ENCODE peak calls at places on chromosomes 4 and X, in nine cellular contexts. A is mesenchymal stem cell, Z is keratinocyte, C is neuronal stem cell, O is colonic mucosa, J is fibroblast of lung, H is GM23248, R is SK-N-MC, D is PC-3. P is an unnamed sample. For H3K36me3, the result is how much of the 10 kb centered on the place peaks cover.

GRCh38 chrX:139086243-139086642 is 374.7 kb upstream of the FGF13 start:
- DNase-seq in C (no peak), D (no peak), H (peak), J (peak), A (no peak), R (no peak), Z (no peak), O (no peak), P (no peak)

GRCh38 chr4:10074767-10075105 is 41.9 kb downstream of the WDR1 start:
- DNase-seq in D (peak), R (no peak), O (no peak), C (no peak), J (peak), H (peak), Z (no peak), A (peak), P (peak)

GRCh38 chrX:20680998-20681397 is 414.3 kb upstream of the RPS6KA3 start:
- DNase-seq in A (no peak), Z (no peak), R (no peak), D (peak), C (no peak), J (no peak), H (peak), O (no peak), P (peak)

GRCh38 chrX:46961097-46961496 is 48.9 kb downstream of the JADE3 start:
- DNase-seq in C (no peak), D (no peak), Z (no peak), O (no peak), J (no peak), R (no peak), A (no peak), H (no peak), P (no peak)

GRCh38 chr4:25908491-25908901 is 5.5 kb upstream of the SMIM20 start:
- DNase-seq in C (no peak), J (peak), O (no peak), D (peak), H (peak), R (no peak), Z (peak), A (peak), P (peak)

GRCh38 chr4:72295966-72296557 is 264.3 kb downstream of the NPFFR2 start:
- DNase-seq in J (peak), C (peak), D (peak), H (peak), R (peak), O (no peak), A (peak), Z (no peak), P (peak)

GRCh38 chrX:14344172-14344940 is 185.0 kb upstream of the GLRA2 start:
- DNase-seq in H (no peak), J (no peak), A (no peak), C (no peak), D (no peak), Z (no peak), R (no peak), O (no peak), P (no peak)

GRCh38 chrX:113399501-113400192 is 559.0 kb upstream of the AMOT start:
- DNase-seq in A (peak), R (no peak), O (no peak), Z (no peak), C (no peak), J (no peak), D (peak), H (peak), P (peak)

GRCh38 chr4:55475394-55476243 is 71.1 kb downstream of the CLOCK start:
- DNase-seq in Z (no peak), O (no peak), D (peak), C (no peak), H (peak), R (no peak), A (peak), J (peak), P (peak)

GRCh38 chrX:103607385-103608304 is at the start of gene TCEAL3:
- DNase-seq in R (no peak), A (peak), C (peak), H (peak), J (peak), O (peak), D (peak), Z (no peak), P (peak)

GRCh38 chr4:57658673-57659072 is 548.5 kb upstream of the IGFBP7 start:
- DNase-seq in O (no peak), D (no peak), Z (no peak), A (no peak), C (no peak), H (no peak), J (no peak), R (no peak), P (no peak)

GRCh38 chr4:81826817-81827424 is 355.2 kb upstream of the RASGEF1B start:
- DNase-seq in D (no peak), A (no peak), Z (no peak), H (no peak), C (no peak), O (no peak), R (no peak), J (no peak), P (no peak)

GRCh38 chr4:128850252-128850651 is 40.8 kb downstream of the JADE1 start:
- DNase-seq in C (no peak), J (no peak), H (no peak), O (no peak), Z (no peak), R (no peak), A (no peak), D (no peak), P (no peak)
- H3K36me3 ChIP-seq in C (half or more), J (under half), H (half or more), O (under half), Z (under half), R (half or more), A (half or more), D (under half), P (half or more)

DNA sequence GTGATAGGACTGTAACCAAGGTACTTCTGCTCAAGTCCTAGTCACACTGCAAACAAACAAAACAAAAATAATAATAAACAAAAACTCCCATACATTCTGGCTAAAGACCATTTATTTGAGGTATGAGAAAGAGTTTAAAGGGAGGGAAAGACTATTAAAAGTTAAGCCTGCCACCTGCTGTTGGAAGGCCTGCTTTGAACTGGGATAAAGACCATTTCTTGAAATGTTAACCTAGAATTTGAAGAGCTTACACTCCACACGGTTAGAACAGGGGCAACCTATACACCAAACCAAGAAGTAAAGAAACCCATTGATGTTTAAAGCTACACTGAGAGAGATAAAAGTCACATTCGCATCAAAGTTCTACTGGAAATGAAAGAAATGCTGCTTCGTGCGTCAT is 548.7 kb upstream of the DIPK2B start:
- DNase-seq in D (peak), R (no peak), A (peak), C (no peak), J (peak), H (peak), Z (peak), O (no peak), P (peak)
- H3K9ac ChIP-seq in D (peak), R (peak), A (peak), C (no peak), J (no peak), H (peak), Z (no peak), O (no peak), P (peak)

DNA sequence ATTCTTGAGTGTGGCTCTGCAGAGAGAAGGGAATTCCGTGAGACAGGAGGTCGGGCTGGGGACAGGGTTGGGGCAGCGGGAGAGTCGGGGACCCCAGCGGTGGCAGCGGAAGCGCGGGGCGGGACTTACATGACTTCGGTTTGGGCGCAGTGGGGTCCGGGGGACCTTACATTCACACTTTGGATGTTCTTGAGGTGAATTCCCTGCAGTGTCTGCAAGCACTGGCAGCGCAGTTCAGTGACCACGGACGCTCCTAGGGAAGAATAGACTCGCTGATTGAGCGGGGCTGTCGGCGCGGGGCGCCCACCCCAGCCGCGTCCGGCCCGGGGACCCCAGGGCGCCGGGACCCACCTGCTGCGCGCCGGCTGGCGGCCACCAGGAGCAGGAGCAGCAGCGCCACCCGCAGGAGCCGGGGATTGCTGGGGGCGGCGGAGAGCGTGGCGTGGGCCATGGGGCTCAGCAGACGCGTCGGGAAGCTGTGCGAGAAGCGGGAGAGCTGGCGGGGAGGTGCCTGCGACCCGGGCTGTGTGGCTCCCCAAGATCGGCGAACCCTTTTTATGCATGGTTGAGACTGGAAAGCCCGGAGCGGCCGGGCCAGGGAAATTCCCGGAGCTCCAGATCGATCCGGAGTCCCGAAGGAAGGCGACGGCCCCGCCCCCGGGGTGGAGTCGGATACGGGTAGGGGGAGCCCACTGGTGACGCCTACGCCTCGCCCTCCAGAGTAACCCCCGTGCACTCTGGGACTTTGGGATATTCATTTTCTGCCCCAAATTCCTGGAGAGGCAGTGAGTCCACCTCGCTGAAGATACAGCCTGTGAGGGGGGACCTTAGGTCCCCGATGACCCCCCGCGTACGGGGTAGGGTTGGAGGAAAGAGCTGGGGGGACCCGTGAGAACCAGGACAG is at the start of gene CXCL3:
- DNase-seq in J (peak), D (peak), A (peak), R (no peak), O (peak), Z (no peak), C (peak), H (peak), P (peak)
- H3K4me3 ChIP-seq in J (peak), D (peak), A (peak), R (peak), O (peak), Z (peak), C (peak), H (peak), P (peak)

GRCh38 chr4:152628128-152628527 is 51.7 kb downstream of the TMEM154 start:
- DNase-seq in J (no peak), D (no peak), O (no peak), H (peak), A (no peak), Z (no peak), C (no peak), R (no peak), P (no peak)
- H3K36me3 ChIP-seq in J (under half), D (under half), O (under half), H (under half), A (under half), Z (under half), C (under half), R (under half), P (under half)

GRCh38 chrX:74422576-74423288 is 1.4 kb downstream of the SLC16A2 start:
- DNase-seq in R (no peak), J (peak), D (no peak), A (peak), Z (no peak), H (peak), C (peak), O (peak), P (peak)
- H3K9ac ChIP-seq in R (no peak), J (peak), D (no peak), A (peak), Z (peak), H (peak), C (peak), O (peak), P (peak)

DNA sequence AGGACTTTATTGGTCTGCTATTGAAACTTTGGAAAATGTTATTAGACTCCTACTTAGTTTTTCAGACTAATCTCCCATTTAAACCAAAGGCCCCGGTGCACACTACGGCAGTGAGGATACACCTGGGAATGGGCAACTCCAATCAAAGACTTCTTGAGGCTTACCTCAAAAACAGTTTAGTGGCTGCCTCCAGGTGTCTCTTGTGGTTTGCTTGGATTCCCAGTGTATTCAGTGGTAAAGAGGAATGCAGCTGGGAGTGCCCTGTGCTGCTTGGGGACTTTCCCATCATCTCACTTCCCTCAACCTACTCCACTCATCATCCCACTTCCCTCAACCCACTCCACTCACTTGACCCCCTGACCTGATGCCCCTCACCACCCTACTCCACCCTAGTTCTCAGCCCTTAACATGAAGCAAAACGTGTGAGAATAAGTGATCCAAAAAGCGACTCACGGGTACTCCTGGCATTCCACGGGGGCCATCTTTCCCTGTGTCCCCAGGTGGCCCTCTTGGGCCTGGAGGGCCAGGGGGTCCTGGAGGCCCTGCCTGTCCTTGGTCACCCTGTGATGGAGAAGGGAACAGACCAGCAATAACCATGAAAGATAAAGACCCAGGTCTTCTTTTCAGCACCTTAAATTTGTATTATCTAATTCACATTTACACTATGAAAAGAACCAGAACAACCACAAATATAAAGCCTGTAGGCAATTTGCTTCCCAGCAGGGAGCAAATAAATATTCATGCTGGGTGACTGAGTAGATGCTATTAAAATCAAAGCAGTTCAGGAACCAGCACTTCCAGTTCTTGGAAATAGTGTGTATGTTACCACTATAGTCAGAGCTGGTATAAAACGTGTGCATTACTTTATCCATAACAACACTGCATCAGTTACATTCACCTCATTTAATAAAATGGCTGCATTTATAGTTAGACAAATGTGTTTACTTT is 177.5 kb upstream of the ETNPPL start:
- DNase-seq in Z (peak), R (peak), O (no peak), D (peak), C (no peak), J (no peak), H (no peak), A (no peak), P (no peak)
- H3K4me3 ChIP-seq in Z (no peak), R (no peak), O (no peak), D (no peak), C (no peak), J (no peak), H (no peak), A (no peak), P (no peak)

GRCh38 chr4:3207531-3208037 is 41.4 kb upstream of the MSANTD1 start:
- DNase-seq in A (peak), C (no peak), D (no peak), J (peak), H (peak), Z (no peak), R (no peak), O (no peak), P (peak)
- H3K36me3 ChIP-seq in A (half or more), C (under half), D (under half), J (under half), H (under half), Z (under half), R (under half), O (under half), P (under half)

GRCh38 chr4:139453041-139453370 is 915 bp upstream of the RAB33B start:
- DNase-seq in H (peak), Z (no peak), D (peak), A (no peak), R (no peak), J (no peak), O (peak), C (no peak), P (no peak)

GRCh38 chr4:139450586-139450985 is 3.3 kb upstream of the RAB33B start:
- DNase-seq in C (no peak), R (no peak), A (no peak), J (no peak), Z (no peak), D (no peak), O (no peak), H (peak), P (no peak)

GRCh38 chr4:139454111-139454600 is at the start of gene RAB33B:
- DNase-seq in A (peak), C (no peak), Z (no peak), J (peak), D (no peak), R (no peak), H (peak), O (no peak), P (peak)

GRCh38 chr4:139453371-139454110 is 380 bp upstream of the RAB33B start:
- DNase-seq in A (peak), H (peak), O (peak), R (no peak), D (peak), C (peak), Z (peak), J (peak), P (peak)

GRCh38 chr4:139452000-139452399 is 1.9 kb upstream of the RAB33B start:
- DNase-seq in Z (no peak), O (no peak), D (no peak), H (no peak), C (no peak), A (no peak), R (no peak), J (no peak), P (no peak)
- H3K9ac ChIP-seq in Z (peak), O (no peak), D (peak), H (peak), C (no peak), A (peak), R (peak), J (no peak), P (peak)

DNA sequence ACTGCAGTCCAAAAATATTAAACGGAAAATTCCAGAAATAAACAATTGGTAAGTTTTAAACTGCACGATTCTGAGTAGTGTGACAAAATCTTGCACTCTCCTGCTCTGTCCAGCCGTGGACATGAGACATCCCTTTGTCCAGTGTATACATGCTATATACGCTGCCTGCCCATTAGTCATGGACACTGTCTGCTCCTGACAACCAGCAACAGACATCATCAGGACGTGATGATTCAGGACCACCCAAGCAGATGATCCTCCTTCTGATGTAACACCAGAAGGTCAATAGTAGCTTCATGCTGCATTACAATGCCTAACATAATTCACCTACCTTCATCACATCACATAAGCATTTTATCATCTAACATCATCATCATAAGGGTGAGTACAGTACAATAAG is 36.3 kb downstream of the ATRX start:
- DNase-seq in A (peak), R (no peak), H (peak), D (peak), C (no peak), O (no peak), Z (no peak), J (no peak), P (no peak)
- H3K4me3 ChIP-seq in A (no peak), R (no peak), H (no peak), D (no peak), C (no peak), O (no peak), Z (no peak), J (no peak), P (no peak)

GRCh38 chr4:80475781-80476180 is 140.3 kb downstream of the CFAP299 start:
- DNase-seq in A (no peak), Z (no peak), O (no peak), D (no peak), J (peak), H (no peak), C (no peak), R (no peak), P (no peak)
- H3K36me3 ChIP-seq in A (under half), Z (under half), O (under half), D (under half), J (under half), H (under half), C (under half), R (under half), P (under half)

P was measured in adipocyte.